ENCODE peak calls at places on chromosome 4, in seven cellular contexts. N, V, D, S, M, A and E are unnamed samples.
A peak's percentile ranks its signal among the peaks of the same experiment; 100 is the strongest.

GRCh38 chr4:13920111-13920875 is 292.8 kb upstream of the BOD1L1 start:
- DNase-seq in A (no peak), D (no peak), N (no peak), M (peak; percentile 73), V (no peak), S (no peak), E (no peak)

GRCh38 chr4:146520894-146521542 is 722 bp downstream of the SLC10A7 start:
- DNase-seq in V (no peak), S (peak; percentile 81), D (no peak), M (no peak), N (no peak), A (peak; percentile 63), E (peak; percentile 79)

GRCh38 chr4:25568788-25569231 is 86.8 kb upstream of the SLC34A2 start:
- DNase-seq in A (no peak), M (no peak), D (no peak), S (no peak), N (no peak), V (no peak), E (no peak)

GRCh38 chr4:102139932-102140331 is 205.3 kb downstream of the SLC39A8 start:
- DNase-seq in M (no peak), S (peak; percentile 49), N (no peak), V (no peak), A (no peak), D (no peak), E (peak; percentile 75)

GRCh38 chr4:129358571-129358970 is 262.6 kb downstream of the C4orf33 start:
- DNase-seq in D (no peak), A (no peak), V (no peak), N (no peak), S (peak; percentile 78), M (no peak), E (peak; percentile 57)

GRCh38 chr4:167509551-167509950 is 275.3 kb upstream of the SPOCK3 start:
- DNase-seq in M (no peak), N (no peak), D (no peak), S (no peak), V (no peak), A (no peak), E (no peak)

GRCh38 chr4:7398788-7399432 is 35.8 kb downstream of the PSAPL1 start:
- DNase-seq in N (no peak), M (no peak), A (no peak), V (no peak), D (no peak), S (no peak), E (no peak)

GRCh38 chr4:83589283-83589682 is 53.4 kb downstream of the GPAT3 start:
- DNase-seq in M (no peak), S (no peak), N (no peak), V (no peak), A (no peak), D (no peak), E (no peak)

GRCh38 chr4:177879851-177880250 is 437.6 kb upstream of the AGA start:
- DNase-seq in A (peak; percentile 2), M (no peak), N (no peak), D (no peak), S (no peak), V (no peak), E (no peak)

GRCh38 chr4:127730142-127730913 is at the start of gene SLC25A31:
- DNase-seq in S (no peak), A (no peak), N (no peak), D (no peak), M (peak; percentile 55), V (no peak), E (no peak)

GRCh38 chr4:168737441-168738176 is 240.8 kb downstream of the PALLD start:
- DNase-seq in S (peak; percentile 93), D (no peak), A (no peak), M (no peak), V (no peak), N (no peak), E (no peak)

GRCh38 chr4:21067351-21067750 is 367.1 kb downstream of the PACRGL start:
- DNase-seq in A (no peak), M (no peak), V (no peak), S (no peak), N (no peak), D (no peak), E (no peak)

GRCh38 chr4:1623390-1623789 is 60.7 kb downstream of the FAM53A start:
- DNase-seq in D (no peak), V (no peak), N (no peak), S (no peak), M (no peak), A (no peak), E (no peak)

DNA sequence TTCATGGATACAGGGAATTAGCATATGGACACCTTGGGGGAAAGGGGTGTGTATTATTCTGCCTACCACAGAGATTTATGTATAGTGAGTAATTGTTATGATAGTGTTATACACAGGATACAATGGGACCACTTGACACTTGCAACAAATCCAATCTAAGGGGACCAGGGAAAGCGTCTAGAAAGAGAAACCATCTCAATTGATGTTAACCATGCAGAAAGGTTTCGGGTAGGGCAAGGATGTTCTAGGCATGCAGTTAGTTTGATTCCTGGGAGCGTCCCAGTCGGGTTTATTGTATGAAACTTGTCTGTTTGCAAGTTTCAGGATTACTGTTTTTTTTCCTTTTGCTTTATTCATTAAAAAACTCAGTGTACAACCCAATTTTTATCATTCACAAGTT is 34.2 kb downstream of the MMRN1 start:
- DNase-seq in M (no peak), V (no peak), D (no peak), N (no peak), A (no peak), S (no peak), E (no peak)
- H3K27ac ChIP-seq in M (no peak overlapping the region), V (no peak overlapping the region), D (no peak overlapping the region), N (no peak overlapping the region), A (no peak overlapping the region), S (no peak overlapping the region), E (no peak overlapping the region)

DNA sequence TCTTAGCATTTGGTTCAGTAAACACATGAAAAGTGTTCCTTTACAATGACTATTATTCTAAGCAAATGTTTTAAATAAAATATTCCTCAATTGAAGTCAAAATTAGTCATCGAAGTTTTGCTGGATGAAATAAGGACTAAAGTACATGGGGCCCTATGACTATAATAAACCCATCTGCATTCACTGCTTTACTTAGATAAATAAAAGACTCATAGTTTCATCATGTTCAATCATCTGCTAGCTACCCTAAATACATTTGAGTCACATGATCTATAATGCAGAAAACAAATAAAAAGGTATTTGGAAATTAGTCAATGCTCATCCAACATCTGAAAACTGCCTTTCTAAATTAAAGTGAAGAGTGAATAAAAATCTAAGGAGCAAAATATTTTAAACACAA is 78.8 kb downstream of the CAMK2D start:
- DNase-seq in M (no peak), N (no peak), A (no peak), D (no peak), S (peak; percentile 77), V (no peak), E (no peak)
- H3K27ac ChIP-seq in M (peak overlapping the region; percentile 39), N (no peak overlapping the region), A (peak overlapping the region; percentile 89), D (no peak overlapping the region), S (no peak overlapping the region), V (peak overlapping the region; percentile 80), E (no peak overlapping the region)

DNA sequence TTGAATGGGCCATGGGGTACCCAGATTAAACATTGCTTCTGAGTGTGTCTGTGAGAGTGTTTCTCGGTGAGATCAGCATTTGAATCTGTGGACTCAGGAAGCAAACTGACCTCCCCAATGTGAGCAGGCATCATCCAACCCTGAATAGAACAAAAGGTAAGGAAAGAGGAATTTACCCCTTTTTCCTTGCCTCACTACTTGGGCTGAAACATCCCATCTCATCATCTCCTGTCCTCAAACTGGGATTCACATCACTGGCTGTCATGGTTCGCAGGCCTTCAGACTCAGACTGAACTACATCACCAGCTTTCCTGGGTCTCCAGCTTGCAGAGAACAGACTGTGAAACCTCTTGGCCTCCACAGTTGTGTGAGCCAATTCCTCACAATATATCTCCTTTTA is 47.1 kb downstream of the TEC start:
- DNase-seq in A (no peak), N (no peak), S (no peak), D (no peak), V (no peak), M (no peak), E (no peak)
- H3K27ac ChIP-seq in A (no peak overlapping the region), N (no peak overlapping the region), S (no peak overlapping the region), D (no peak overlapping the region), V (no peak overlapping the region), M (no peak overlapping the region), E (no peak overlapping the region)

GRCh38 chr4:55398461-55398860 is 2.7 kb downstream of the TMEM165 start:
- DNase-seq in A (no peak), S (peak; percentile 46), N (no peak), V (no peak), M (no peak), D (no peak), E (no peak)

GRCh38 chr4:55397024-55397520 is 1.3 kb downstream of the TMEM165 start:
- DNase-seq in N (no peak), A (peak; percentile 31), V (no peak), M (no peak), S (no peak), D (no peak), E (peak; percentile 28)

GRCh38 chr4:55396305-55397023 is 707 bp downstream of the TMEM165 start:
- DNase-seq in M (no peak), D (no peak), V (peak; percentile 60), A (peak; percentile 70), N (no peak), S (peak; percentile 43), E (peak; percentile 43)

GRCh38 chr4:55398966-55399365 is 3.2 kb downstream of the TMEM165 start:
- DNase-seq in S (peak; percentile 46), D (no peak), V (no peak), A (no peak), N (no peak), M (no peak), E (peak; percentile 11)

DNA sequence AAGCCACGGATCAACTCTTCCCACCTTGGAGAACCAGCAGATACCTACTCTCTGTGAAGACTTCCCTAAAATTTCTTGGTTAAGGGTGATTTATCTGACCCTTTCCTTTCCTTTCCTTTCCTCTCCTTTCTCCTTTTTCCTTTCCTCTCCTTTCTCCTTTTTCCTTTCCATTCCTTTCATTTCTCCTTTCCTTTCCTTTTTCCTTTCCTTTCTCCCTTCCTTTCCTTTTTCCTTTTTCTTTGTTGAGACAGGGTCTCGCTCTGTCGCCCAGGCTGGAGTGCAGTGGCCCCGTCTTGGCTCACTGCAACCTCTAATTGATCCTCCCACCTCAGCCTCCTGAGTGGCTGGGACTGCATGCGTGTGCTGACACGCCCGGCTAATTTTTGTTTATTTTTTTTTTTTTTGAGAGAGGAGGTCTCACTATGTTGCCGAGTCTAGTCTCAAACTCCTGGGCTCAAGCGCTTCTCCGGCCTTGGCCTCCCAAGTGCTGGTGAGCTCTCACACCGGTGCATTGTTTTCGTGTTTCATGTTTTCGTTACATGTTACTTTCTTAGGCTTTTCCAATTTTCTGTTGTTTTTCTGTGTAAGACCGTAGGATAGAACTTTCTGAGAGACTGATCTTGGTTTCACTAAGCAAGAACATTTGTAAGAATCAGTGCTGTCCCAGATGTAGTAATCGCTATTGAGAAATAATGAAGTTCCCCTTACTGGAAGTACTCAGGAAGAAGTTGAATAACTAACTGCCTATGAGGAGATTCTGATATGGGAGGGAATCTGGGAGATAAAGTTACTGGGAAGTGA is 2.0 kb downstream of the TMEM165 start:
- DNase-seq in A (peak; percentile 23), D (no peak), S (peak; percentile 56), V (no peak), M (no peak), N (no peak), E (peak; percentile 53)
- H3K27ac ChIP-seq in A (peak overlapping the region; percentile 81), D (peak overlapping the region; percentile 96), S (peak overlapping the region; percentile 96), V (peak overlapping the region; percentile 99), M (peak overlapping the region; percentile 82), N (peak overlapping the region; percentile 97), E (peak overlapping the region; percentile 79)